ENCODE peak calls at places on chromosomes 6 and 20, in five cellular contexts. Z, B, Q, V and F are unnamed samples. For H3K4me1, the result is how much of the 10 kb centered on the place peaks cover.

GRCh38 chr6:4313044-4313686 is 177.8 kb upstream of the ECI2 start:
- DNase-seq in B (peak), V (peak), Q (no peak), Z (no peak), F (peak)

GRCh38 chr6:149867876-149868640 is 3.9 kb upstream of the LRP11 start:
- DNase-seq in B (no peak), V (no peak), Z (no peak), Q (no peak), F (no peak)

GRCh38 chr6:158863646-158864045 is 44.5 kb upstream of the EZR start:
- DNase-seq in Q (no peak), V (no peak), B (no peak), Z (no peak), F (no peak)

GRCh38 chr6:20732896-20733295 is 198.6 kb downstream of the CDKAL1 start:
- DNase-seq in Z (no peak), Q (no peak), B (no peak), V (no peak), F (no peak)

GRCh38 chr20:61753196-61753942 is 312.3 kb downstream of the TAF4 start:
- DNase-seq in B (no peak), V (no peak), Q (peak), Z (no peak), F (no peak)

GRCh38 chr6:158972241-158973233 is 27.5 kb downstream of the RSPH3 start:
- DNase-seq in Z (no peak), Q (peak), B (no peak), V (no peak), F (no peak)

GRCh38 chr20:44626278-44626677 is 25.2 kb downstream of the ADA start:
- DNase-seq in V (no peak), Z (no peak), Q (no peak), B (no peak), F (no peak)

GRCh38 chr6:143744593-143745151 is 66.9 kb downstream of the PHACTR2 start:
- DNase-seq in V (no peak), Z (no peak), B (no peak), Q (no peak), F (peak)

GRCh38 chr6:11172501-11173337 is 59.7 kb downstream of the NEDD9 start:
- DNase-seq in Q (peak), V (peak), B (peak), Z (peak), F (peak)

GRCh38 chr6:113786168-113786567 is 71.0 kb upstream of the MARCKS start:
- DNase-seq in Q (no peak), Z (no peak), V (no peak), B (no peak), F (no peak)

GRCh38 chr6:21327326-21328140 is 266.0 kb upstream of the SOX4 start:
- DNase-seq in V (no peak), Q (no peak), Z (no peak), B (no peak), F (no peak)

GRCh38 chr20:6767536-6768227 is at the start of gene BMP2:
- DNase-seq in Q (peak), Z (no peak), V (peak), B (peak), F (peak)

GRCh38 chr20:58125726-58126125 is 102.7 kb downstream of the ANKRD60 start:
- DNase-seq in B (no peak), Z (no peak), Q (peak), V (no peak), F (no peak)

GRCh38 chr6:22194188-22194921 is 102.5 kb downstream of the PRL start:
- DNase-seq in Z (no peak), B (no peak), Q (no peak), V (no peak), F (no peak)

GRCh38 chr6:31308050-31308844 is 36.4 kb upstream of the HLA-C start:
- DNase-seq in B (no peak), Q (peak), Z (peak), V (no peak), F (peak)

GRCh38 chr6:140346461-140346860 is 972.0 kb upstream of the CITED2 start:
- DNase-seq in V (no peak), Q (no peak), B (no peak), Z (no peak), F (no peak)

GRCh38 chr6:23659125-23659524 is 466.9 kb upstream of the NRSN1 start:
- DNase-seq in V (no peak), B (no peak), Q (no peak), Z (no peak), F (peak)

GRCh38 chr6:82954937-82955577 is 110.6 kb downstream of the UBE3D start:
- DNase-seq in V (no peak), Z (no peak), B (no peak), Q (no peak), F (no peak)

GRCh38 chr6:37665309-37665708 is 32.4 kb downstream of the MDGA1 start:
- DNase-seq in Q (no peak), B (no peak), Z (no peak), V (no peak), F (no peak)

GRCh38 chr6:108774555-108774954 is 73.7 kb upstream of the ARMC2 start:
- DNase-seq in Z (no peak), V (no peak), Q (no peak), B (no peak), F (no peak)

GRCh38 chr20:57688864-57689263 is 21.0 kb downstream of the PMEPA1 start:
- DNase-seq in Z (no peak), Q (no peak), B (peak), V (no peak), F (no peak)

GRCh38 chr6:118959903-118960302 is 24.9 kb upstream of the MCM9 start:
- DNase-seq in V (no peak), Q (no peak), Z (no peak), B (no peak), F (no peak)
- H3K4me3 ChIP-seq in V (no peak), Q (no peak), Z (no peak), B (no peak), F (no peak)

GRCh38 chr6:46005254-46005653 is 10.4 kb downstream of the CLIC5 start:
- DNase-seq in B (no peak), Z (no peak), Q (no peak), V (no peak), F (no peak)
- H3K4me1 ChIP-seq in B (under half), Z (under half), Q (under half), V (under half), F (under half)

DNA sequence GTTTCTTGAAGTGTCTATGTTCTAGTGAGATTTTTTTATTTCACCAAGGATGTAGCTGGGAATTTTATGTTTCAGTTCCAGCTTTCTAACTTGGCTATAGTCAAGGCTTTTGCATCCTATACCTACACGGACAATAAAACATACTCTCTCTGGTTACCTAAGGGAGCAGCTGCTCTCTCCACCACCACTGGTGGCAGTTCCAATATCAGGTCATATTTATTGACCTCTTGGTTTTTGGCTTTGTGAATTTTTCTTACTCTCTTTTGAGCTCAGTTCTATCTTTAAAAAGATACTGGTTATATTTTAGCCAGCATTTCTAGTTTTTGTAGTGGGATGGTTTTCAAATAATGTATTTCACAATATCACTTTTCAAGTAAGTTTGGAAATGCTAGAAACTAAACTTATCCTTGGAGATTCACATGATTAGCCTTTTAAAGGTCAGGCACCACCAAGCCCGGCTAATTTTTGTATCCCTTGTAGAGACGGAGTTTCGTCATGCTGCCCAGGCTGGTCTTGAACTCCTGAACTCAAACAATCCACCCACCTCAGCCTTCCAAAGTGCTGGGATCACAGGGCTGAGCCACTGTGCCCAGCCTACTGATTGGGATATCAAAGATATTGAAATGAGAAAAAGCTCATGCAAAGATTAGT is 34.7 kb upstream of the HAO1 start:
- DNase-seq in B (no peak), V (no peak), Z (no peak), Q (no peak), F (no peak)
- H3K4me3 ChIP-seq in B (no peak), V (no peak), Z (no peak), Q (no peak), F (no peak)

GRCh38 chr20:12177657-12178293 is 260.1 kb downstream of the BTBD3 start:
- DNase-seq in Q (no peak), B (no peak), V (no peak), Z (no peak), F (peak)

GRCh38 chr20:12171927-12172581 is 254.4 kb downstream of the BTBD3 start:
- DNase-seq in Z (no peak), B (no peak), Q (peak), V (no peak), F (no peak)

GRCh38 chr20:12175538-12175937 is 257.8 kb downstream of the BTBD3 start:
- DNase-seq in B (no peak), V (no peak), Z (no peak), Q (no peak), F (no peak)

GRCh38 chr20:12170406-12170805 is 252.7 kb downstream of the BTBD3 start:
- DNase-seq in B (no peak), Q (no peak), Z (no peak), V (no peak), F (no peak)

GRCh38 chr20:12173333-12173732 is 255.6 kb downstream of the BTBD3 start:
- DNase-seq in Q (no peak), Z (no peak), B (no peak), V (no peak), F (no peak)
- H3K4me1 ChIP-seq in Q (under half), Z (under half), B (under half), V (under half), F (under half)

GRCh38 chr6:1576711-1577110 is 33.0 kb upstream of the FOXC1 start:
- DNase-seq in V (no peak), B (no peak), Q (no peak), Z (no peak), F (no peak)

GRCh38 chr6:1576166-1576565 is 33.5 kb upstream of the FOXC1 start:
- DNase-seq in V (no peak), Z (no peak), B (no peak), Q (no peak), F (no peak)

GRCh38 chr6:1574083-1574761 is 35.5 kb upstream of the FOXC1 start:
- DNase-seq in B (no peak), V (no peak), Z (no peak), Q (no peak), F (no peak)

GRCh38 chr6:1574895-1575212 is 34.9 kb upstream of the FOXC1 start:
- DNase-seq in V (no peak), B (no peak), Z (no peak), Q (no peak), F (no peak)

DNA sequence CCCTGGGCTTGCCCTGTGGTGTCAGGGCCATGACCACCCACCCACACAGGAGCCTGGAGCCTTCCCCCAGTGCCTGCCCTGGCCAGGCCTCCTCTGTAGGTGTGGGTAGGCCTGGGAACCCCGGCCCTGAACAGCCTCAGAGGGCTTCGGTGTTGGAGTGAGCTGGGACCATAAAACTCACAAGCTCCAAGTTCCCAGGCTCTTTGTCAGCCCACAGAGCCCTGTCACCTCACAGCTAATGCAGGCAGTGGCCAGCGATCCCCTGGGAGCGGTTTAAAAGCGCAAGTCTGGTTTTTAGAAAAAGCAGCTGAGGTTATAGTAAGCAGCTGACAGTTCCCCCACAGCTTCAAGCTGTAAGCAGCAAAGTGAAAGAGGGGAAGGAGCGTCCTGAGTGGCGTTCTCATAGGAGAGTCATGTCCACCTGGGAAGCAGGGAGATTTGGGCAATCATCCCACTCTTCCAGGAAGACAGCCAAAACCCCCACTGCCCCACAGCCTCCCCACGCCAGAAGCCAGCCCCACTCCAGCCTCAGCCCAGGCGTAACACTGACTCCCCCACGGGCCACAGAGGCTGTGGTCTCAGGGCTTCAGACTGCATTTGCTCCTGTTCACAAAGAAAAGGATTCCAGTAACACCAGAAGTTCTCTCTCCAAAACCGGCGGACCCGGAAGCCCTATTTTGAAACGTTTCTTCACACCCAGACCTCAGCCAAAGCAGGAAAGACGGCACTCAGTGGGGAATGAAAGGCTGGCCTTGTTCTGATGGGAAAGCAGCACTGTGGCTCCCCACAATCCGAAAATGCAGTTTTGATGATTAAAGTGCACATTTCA is 34.3 kb upstream of the FOXC1 start:
- DNase-seq in Z (no peak), B (peak), Q (no peak), V (no peak), F (no peak)
- H3K4me3 ChIP-seq in Z (no peak), B (peak), Q (no peak), V (no peak), F (no peak)

DNA sequence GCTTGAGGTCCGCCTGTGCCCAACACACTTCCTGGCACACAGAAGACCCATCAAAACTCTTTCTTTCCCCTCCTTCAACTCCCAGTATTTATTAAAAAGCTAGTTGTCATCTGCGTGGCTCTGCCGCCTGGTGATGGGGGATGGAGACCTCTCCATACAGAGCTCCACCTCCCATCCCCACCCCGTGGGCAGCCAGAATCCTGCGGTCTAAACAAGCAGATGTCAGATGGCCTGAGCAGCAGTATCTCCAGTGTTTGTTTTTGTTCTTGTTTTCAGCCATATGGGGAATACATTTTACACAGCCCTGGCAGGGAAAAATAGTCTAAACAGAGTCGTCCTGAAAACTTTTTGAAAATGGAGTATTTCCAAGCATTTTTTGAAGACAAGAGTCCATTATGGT is 91.3 kb downstream of the TCP11 start:
- DNase-seq in B (peak), Z (no peak), V (no peak), Q (no peak), F (peak)
- H3K4me1 ChIP-seq in B (under half), Z (half or more), V (half or more), Q (under half), F (half or more)

DNA sequence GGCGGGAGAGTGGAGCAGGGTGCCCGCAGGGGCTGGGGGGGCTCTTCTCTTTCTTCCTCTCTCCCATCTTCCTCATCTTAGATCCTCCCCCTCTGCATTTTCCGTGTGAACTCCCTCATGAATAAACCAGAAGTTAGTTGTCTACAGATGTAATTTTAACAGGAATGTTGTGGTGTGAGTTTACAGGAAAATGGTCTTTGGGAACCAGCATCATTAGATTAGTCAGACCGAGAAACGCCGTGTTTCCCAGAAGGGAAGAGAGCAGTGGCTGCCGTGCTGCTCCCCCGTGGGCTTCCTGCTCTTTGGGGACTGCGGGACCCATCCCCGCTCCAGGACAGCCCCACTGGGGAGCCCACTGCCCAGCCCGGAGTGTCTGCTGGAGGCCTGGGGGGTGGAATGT is 3.4 kb downstream of the MYT1 start:
- DNase-seq in B (no peak), Q (no peak), Z (no peak), V (no peak), F (no peak)
- H3K4me3 ChIP-seq in B (no peak), Q (no peak), Z (no peak), V (no peak), F (no peak)

GRCh38 chr6:52544325-52545022 is 32.4 kb downstream of the TRAM2 start:
- DNase-seq in Q (no peak), V (no peak), B (no peak), Z (no peak), F (no peak)
- H3K4me1 ChIP-seq in Q (half or more), V (under half), B (under half), Z (under half), F (half or more)

GRCh38 chr6:148342146-148343027 is at the start of gene SASH1:
- DNase-seq in Q (no peak), V (peak), B (peak), Z (no peak), F (peak)
- H3K4me3 ChIP-seq in Q (no peak), V (no peak), B (peak), Z (peak), F (peak)